ENCODE peak calls at places on chromosome 9, in ten cellular contexts. Y is lower lobe of right lung, V is mesenchymal stem cell, J is K562, H is OCI-LY7, Q is A549, A is ascending aorta, G is cardiac muscle cell, T is PC-9, R is hepatocyte. X is an unnamed sample.

GRCh38 chr9:77161191-77161590 is 16.1 kb upstream of the VPS13A start:
- DNase-seq in Y (no peak), V (no peak), J (no peak), H (no peak), Q (no peak), A (no peak), G (no peak), T (no peak), R (no peak), X (no peak)

GRCh38 chr9:130623466-130623865 is 40.9 kb upstream of the PRDM12 start:
- DNase-seq in Y (no peak), V (no peak), J (no peak), H (no peak), Q (no peak), A (no peak), G (no peak), T (no peak), R (no peak), X (no peak)

GRCh38 chr9:6414291-6414690 is 1.3 kb downstream of the UHRF2 start:
- DNase-seq in Y (no peak), V (peak; percentile 65), J (peak; percentile 12), H (peak; percentile 38), Q (no peak), A (no peak), G (peak; percentile 41), T (peak; percentile 36), R (peak; percentile 39), X (no peak)

GRCh38 chr9:111399772-111400563 is 69.9 kb upstream of the OR2K2 start:
- DNase-seq in Y (no peak), V (peak; percentile 22), J (peak; percentile 35), H (peak; percentile 24), Q (peak; percentile 15), A (no peak), G (no peak), T (peak; percentile 52), R (peak; percentile 30), X (no peak)

GRCh38 chr9:99171225-99172128 is 50.3 kb downstream of the ALG2 start:
- DNase-seq in Y (no peak), V (no peak), J (no peak), H (no peak), Q (no peak), A (no peak), G (no peak), T (no peak), R (no peak), X (no peak)

GRCh38 chr9:97958812-97959511 is 21.0 kb upstream of the HEMGN start:
- DNase-seq in Y (no peak), V (peak; percentile 83), J (peak; percentile 68), H (no peak), Q (no peak), A (no peak), G (no peak), T (no peak), R (no peak), X (no peak)

GRCh38 chr9:33878691-33879366 is 61.9 kb downstream of the UBE2R2 start:
- DNase-seq in Y (no peak), V (no peak), J (no peak), H (no peak), Q (no peak), A (no peak), G (no peak), T (no peak), R (no peak), X (no peak)

GRCh38 chr9:37327553-37327952 is 94.9 kb upstream of the GRHPR start:
- DNase-seq in Y (no peak), V (no peak), J (no peak), H (peak; percentile 40), Q (no peak), A (no peak), G (no peak), T (no peak), R (no peak), X (no peak)

DNA sequence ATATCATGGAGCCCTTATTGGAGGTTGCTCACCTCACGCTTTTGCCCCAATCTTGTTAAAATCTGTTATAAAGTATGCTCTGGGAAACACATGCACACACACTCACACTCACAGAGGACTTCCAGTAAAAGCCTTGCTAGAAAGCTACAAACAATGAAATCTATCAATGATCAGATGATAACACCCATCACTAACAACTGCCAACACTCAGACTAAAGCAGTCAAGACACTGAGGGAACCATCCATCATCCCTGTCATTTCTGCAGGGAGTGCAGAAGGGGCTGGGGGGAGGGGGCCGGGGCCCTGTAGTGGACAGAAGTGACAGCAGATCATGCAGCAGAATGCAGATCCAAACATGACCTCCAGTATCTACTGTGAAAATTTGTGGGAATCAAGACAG is 179.1 kb downstream of the AOPEP start:
- DNase-seq in Y (no peak), V (no peak), J (no peak), H (no peak), Q (no peak), A (no peak), G (peak; percentile 54), T (peak; percentile 15), R (no peak), X (no peak)
- H3K4me1 ChIP-seq in Y (peaks cover 28% of the 10 kb centered on the region), V (peaks cover 24% of the 10 kb centered on the region), J (no peaks in the 10 kb centered on the region), H (no peaks in the 10 kb centered on the region), Q (peaks cover 95% of the 10 kb centered on the region), A (peaks cover 19% of the 10 kb centered on the region), G (peaks cover 60% of the 10 kb centered on the region), T (peaks cover 30% of the 10 kb centered on the region), R (peaks cover 36% of the 10 kb centered on the region), X (no peaks in the 10 kb centered on the region)

GRCh38 chr9:134957165-134957944 is 39.6 kb upstream of the FCN1 start:
- DNase-seq in Y (peak; percentile 40), V (no peak), J (no peak), H (no peak), Q (no peak), A (no peak), G (no peak), T (no peak), R (no peak), X (peak; percentile 35)
- H3K4me1 ChIP-seq in Y (no peaks in the 10 kb centered on the region), V (no peaks in the 10 kb centered on the region), J (no peaks in the 10 kb centered on the region), H (peaks cover 8% of the 10 kb centered on the region), Q (no peaks in the 10 kb centered on the region), A (no peaks in the 10 kb centered on the region), G (no peaks in the 10 kb centered on the region), T (no peaks in the 10 kb centered on the region), R (no peaks in the 10 kb centered on the region), X (no peaks in the 10 kb centered on the region)

DNA sequence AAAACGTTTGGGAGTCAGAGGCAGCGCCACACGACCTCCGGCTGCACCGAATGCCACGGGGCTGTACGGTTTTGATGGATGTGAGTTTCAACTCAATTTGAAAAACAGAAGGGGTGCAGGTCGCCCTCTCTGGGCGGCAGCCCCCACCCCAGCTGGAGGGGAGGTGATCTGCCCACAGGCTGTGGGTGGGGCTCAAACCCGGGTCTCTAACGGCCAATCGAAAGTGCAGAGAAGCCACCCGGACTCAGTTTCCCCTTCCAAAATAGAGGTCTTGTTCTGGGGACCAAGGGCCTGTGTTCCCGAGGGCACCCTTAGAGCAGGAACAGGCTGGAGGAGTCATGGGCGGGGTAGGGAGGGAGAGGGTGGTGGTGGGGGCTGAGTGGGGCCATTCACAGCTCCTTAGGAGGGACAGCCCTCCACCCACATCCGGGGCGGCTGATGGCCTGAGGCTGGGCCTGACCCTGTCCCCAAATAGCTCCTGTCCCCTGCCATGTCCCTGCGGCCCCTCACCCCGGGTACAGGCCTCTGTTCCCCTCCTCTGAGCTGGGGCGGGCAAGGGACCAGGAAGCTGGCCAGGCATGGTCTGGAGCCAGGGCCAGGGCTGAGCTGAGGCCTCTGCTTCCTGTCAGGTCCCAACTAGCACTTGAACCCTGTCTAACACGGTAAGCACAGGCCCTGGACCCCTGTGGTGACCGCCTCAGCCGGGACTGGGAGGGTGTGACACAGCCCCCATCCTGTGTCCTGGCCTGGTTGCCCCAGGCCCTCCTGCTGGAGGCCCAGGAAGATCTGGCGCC is 22.6 kb upstream of the NOTCH1 start:
- DNase-seq in Y (no peak), V (no peak), J (no peak), H (no peak), Q (no peak), A (no peak), G (no peak), T (no peak), R (no peak), X (no peak)
- H3K4me1 ChIP-seq in Y (peaks cover 68% of the 10 kb centered on the region), V (peaks cover 82% of the 10 kb centered on the region), J (peaks cover 85% of the 10 kb centered on the region), H (no peaks in the 10 kb centered on the region), Q (peaks cover 64% of the 10 kb centered on the region), A (peaks cover 34% of the 10 kb centered on the region), G (peaks cover 59% of the 10 kb centered on the region), T (peaks cover 29% of the 10 kb centered on the region), R (peaks cover 54% of the 10 kb centered on the region), X (peaks cover 10% of the 10 kb centered on the region)

DNA sequence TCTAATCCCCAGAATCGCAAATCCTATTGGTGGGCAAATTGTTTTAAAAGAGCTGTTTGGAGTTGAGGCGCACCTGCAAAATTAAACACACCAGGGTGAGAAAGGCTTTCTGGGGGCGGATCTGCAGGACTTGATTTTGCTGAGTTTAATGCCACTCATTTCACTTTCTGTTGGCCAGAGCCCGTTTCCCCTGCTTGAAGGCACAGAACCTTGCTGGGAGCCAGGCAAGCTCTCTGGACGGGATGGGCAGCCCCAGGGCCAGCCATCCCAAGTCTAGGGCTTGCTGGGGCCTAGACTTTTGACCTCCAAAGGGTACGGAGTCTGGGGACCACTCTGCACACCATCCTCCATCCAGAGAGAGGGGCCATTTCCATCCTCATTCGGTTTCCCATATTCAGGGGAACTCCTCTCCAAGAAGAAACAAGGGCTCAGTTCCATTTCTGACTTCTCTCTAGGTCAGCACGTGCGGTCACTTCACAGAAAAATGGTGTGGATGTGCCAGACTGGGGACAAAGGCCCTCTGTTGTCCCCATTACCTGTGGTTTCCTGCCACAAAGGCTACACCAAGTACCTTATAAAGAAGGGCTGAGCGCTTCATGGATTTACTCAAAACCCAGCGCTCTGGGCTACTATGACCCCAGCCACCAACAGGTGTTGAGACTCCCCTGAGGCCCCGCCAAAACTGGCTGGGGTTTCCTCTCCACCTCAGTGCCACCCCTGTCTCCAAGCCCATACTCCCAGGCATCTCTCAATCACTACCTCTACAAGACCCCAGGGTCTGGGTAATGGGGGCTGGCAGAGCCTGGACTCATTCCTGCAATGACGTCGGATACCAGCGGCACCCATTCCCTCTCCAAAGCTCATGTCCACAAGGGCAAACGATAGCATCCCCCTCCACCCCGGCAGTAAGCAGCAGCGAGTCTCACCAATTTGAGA is 170.0 kb downstream of the AUH start:
- DNase-seq in Y (no peak), V (no peak), J (no peak), H (peak; percentile 89), Q (no peak), A (no peak), G (peak; percentile 23), T (no peak), R (no peak), X (no peak)
- H3K4me1 ChIP-seq in Y (peaks cover 47% of the 10 kb centered on the region), V (peaks cover 37% of the 10 kb centered on the region), J (peaks cover 28% of the 10 kb centered on the region), H (peaks cover 44% of the 10 kb centered on the region), Q (peaks cover 39% of the 10 kb centered on the region), A (peaks cover 6% of the 10 kb centered on the region), G (peaks cover 31% of the 10 kb centered on the region), T (peaks cover 56% of the 10 kb centered on the region), R (peaks cover 41% of the 10 kb centered on the region), X (no peaks in the 10 kb centered on the region)

DNA sequence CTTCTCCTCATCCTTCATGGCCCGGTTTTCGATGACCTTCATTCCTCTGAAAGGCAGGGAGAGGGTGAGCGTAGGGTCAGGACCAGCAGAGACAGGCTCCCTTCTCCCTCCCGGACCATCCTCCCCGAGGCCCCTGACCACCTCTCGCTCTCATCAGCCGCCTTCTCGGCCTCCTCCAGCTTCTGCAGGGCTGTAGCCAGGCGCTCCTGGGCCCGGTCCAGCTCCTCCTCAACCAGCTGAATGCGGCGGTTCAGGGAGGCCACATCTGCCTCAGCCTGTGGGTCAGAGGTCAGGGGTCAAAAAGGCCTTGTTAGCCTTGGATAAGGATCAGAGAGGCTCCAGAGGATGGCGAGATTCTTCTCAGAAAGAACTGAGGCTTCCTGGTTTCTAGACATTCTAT is 4.2 kb downstream of the TPM2 start:
- DNase-seq in Y (no peak), V (no peak), J (no peak), H (no peak), Q (no peak), A (no peak), G (no peak), T (no peak), R (no peak), X (no peak)
- H3K4me1 ChIP-seq in Y (peaks cover 16% of the 10 kb centered on the region), V (peaks cover 46% of the 10 kb centered on the region), J (peaks cover 16% of the 10 kb centered on the region), H (peaks cover 60% of the 10 kb centered on the region), Q (peaks cover 47% of the 10 kb centered on the region), A (peaks cover 14% of the 10 kb centered on the region), G (peaks cover 32% of the 10 kb centered on the region), T (peaks cover 18% of the 10 kb centered on the region), R (peaks cover 13% of the 10 kb centered on the region), X (no peaks in the 10 kb centered on the region)

X was measured in breast epithelium.